ENCODE peak calls at places on chromosomes 5 and 9, in eight cellular contexts. One of them, this sample, is unnamed.

GRCh38 chr9:136789523-136789937 is 1.6 kb upstream of the TMEM141 start:
- DNase-seq in kidney epithelial cell: no peak
- DNase-seq in stimulated activated CD8-positive, alpha-beta memory T cell treated with anti-CD3 and anti-CD28 coated beads, Interleukin-15, amount 100 ng/mL, for 4 hours: no peak
- DNase-seq in stimulated activated naive CD4-positive, alpha-beta T cell: no peak
- DNase-seq in iris pigment epithelial cell: no peak
- DNase-seq in foreskin fibroblast: no peak
- DNase-seq in T-helper 1 cell: no peak
- DNase-seq in stimulated activated CD4-positive, alpha-beta T cell treated with anti-CD3 and anti-CD28 coated beads, Interleukin-1b, Interleukin-23, amount 100 ng/mL, for 1 hour: no peak
- DNase-seq in this sample: no peak

GRCh38 chr5:911601-912000 is 18.9 kb downstream of the TRIP13 start:
- DNase-seq in kidney epithelial cell: no peak
- DNase-seq in stimulated activated CD4-positive, alpha-beta T cell treated with anti-CD3 and anti-CD28 coated beads, Interleukin-1b, Interleukin-23, amount 100 ng/mL, for 1 hour: no peak
- DNase-seq in foreskin fibroblast: no peak
- DNase-seq in stimulated activated naive CD4-positive, alpha-beta T cell: no peak
- DNase-seq in iris pigment epithelial cell: peak
- DNase-seq in stimulated activated CD8-positive, alpha-beta memory T cell treated with anti-CD3 and anti-CD28 coated beads, Interleukin-15, amount 100 ng/mL, for 4 hours: no peak
- DNase-seq in T-helper 1 cell: no peak
- DNase-seq in this sample: no peak

GRCh38 chr9:96435345-96435744 is 14.6 kb upstream of the HABP4 start:
- DNase-seq in stimulated activated naive CD4-positive, alpha-beta T cell: no peak
- DNase-seq in kidney epithelial cell: no peak
- DNase-seq in stimulated activated CD8-positive, alpha-beta memory T cell treated with anti-CD3 and anti-CD28 coated beads, Interleukin-15, amount 100 ng/mL, for 4 hours: no peak
- DNase-seq in foreskin fibroblast: no peak
- DNase-seq in stimulated activated CD4-positive, alpha-beta T cell treated with anti-CD3 and anti-CD28 coated beads, Interleukin-1b, Interleukin-23, amount 100 ng/mL, for 1 hour: no peak
- DNase-seq in T-helper 1 cell: no peak
- DNase-seq in iris pigment epithelial cell: no peak
- DNase-seq in this sample: no peak

GRCh38 chr9:29332789-29333188 is 1759.5 kb upstream of the C9orf72 start:
- DNase-seq in foreskin fibroblast: peak
- DNase-seq in stimulated activated CD8-positive, alpha-beta memory T cell treated with anti-CD3 and anti-CD28 coated beads, Interleukin-15, amount 100 ng/mL, for 4 hours: no peak
- DNase-seq in stimulated activated CD4-positive, alpha-beta T cell treated with anti-CD3 and anti-CD28 coated beads, Interleukin-1b, Interleukin-23, amount 100 ng/mL, for 1 hour: no peak
- DNase-seq in T-helper 1 cell: no peak
- DNase-seq in stimulated activated naive CD4-positive, alpha-beta T cell: no peak
- DNase-seq in iris pigment epithelial cell: peak
- DNase-seq in kidney epithelial cell: peak
- DNase-seq in this sample: no peak

GRCh38 chr9:105676351-105676923 is 14.2 kb downstream of the TAL2 start:
- DNase-seq in stimulated activated naive CD4-positive, alpha-beta T cell: no peak
- DNase-seq in stimulated activated CD8-positive, alpha-beta memory T cell treated with anti-CD3 and anti-CD28 coated beads, Interleukin-15, amount 100 ng/mL, for 4 hours: no peak
- DNase-seq in kidney epithelial cell: no peak
- DNase-seq in stimulated activated CD4-positive, alpha-beta T cell treated with anti-CD3 and anti-CD28 coated beads, Interleukin-1b, Interleukin-23, amount 100 ng/mL, for 1 hour: no peak
- DNase-seq in T-helper 1 cell: no peak
- DNase-seq in iris pigment epithelial cell: no peak
- DNase-seq in foreskin fibroblast: no peak
- DNase-seq in this sample: no peak

GRCh38 chr9:71144495-71144894 is 23.1 kb upstream of the TRPM3 start:
- DNase-seq in stimulated activated naive CD4-positive, alpha-beta T cell: no peak
- DNase-seq in kidney epithelial cell: no peak
- DNase-seq in T-helper 1 cell: no peak
- DNase-seq in stimulated activated CD4-positive, alpha-beta T cell treated with anti-CD3 and anti-CD28 coated beads, Interleukin-1b, Interleukin-23, amount 100 ng/mL, for 1 hour: no peak
- DNase-seq in iris pigment epithelial cell: no peak
- DNase-seq in stimulated activated CD8-positive, alpha-beta memory T cell treated with anti-CD3 and anti-CD28 coated beads, Interleukin-15, amount 100 ng/mL, for 4 hours: no peak
- DNase-seq in foreskin fibroblast: no peak
- DNase-seq in this sample: no peak

GRCh38 chr5:6714221-6715041 is 1.2 kb downstream of the TENT4A start:
- DNase-seq in kidney epithelial cell: no peak
- DNase-seq in stimulated activated CD8-positive, alpha-beta memory T cell treated with anti-CD3 and anti-CD28 coated beads, Interleukin-15, amount 100 ng/mL, for 4 hours: no peak
- DNase-seq in T-helper 1 cell: no peak
- DNase-seq in stimulated activated naive CD4-positive, alpha-beta T cell: peak
- DNase-seq in foreskin fibroblast: peak
- DNase-seq in stimulated activated CD4-positive, alpha-beta T cell treated with anti-CD3 and anti-CD28 coated beads, Interleukin-1b, Interleukin-23, amount 100 ng/mL, for 1 hour: no peak
- DNase-seq in iris pigment epithelial cell: no peak
- DNase-seq in this sample: no peak

GRCh38 chr5:40717281-40717680 is 37.6 kb downstream of the PTGER4 start:
- DNase-seq in stimulated activated CD4-positive, alpha-beta T cell treated with anti-CD3 and anti-CD28 coated beads, Interleukin-1b, Interleukin-23, amount 100 ng/mL, for 1 hour: no peak
- DNase-seq in T-helper 1 cell: no peak
- DNase-seq in iris pigment epithelial cell: peak
- DNase-seq in kidney epithelial cell: no peak
- DNase-seq in stimulated activated naive CD4-positive, alpha-beta T cell: no peak
- DNase-seq in foreskin fibroblast: peak
- DNase-seq in stimulated activated CD8-positive, alpha-beta memory T cell treated with anti-CD3 and anti-CD28 coated beads, Interleukin-15, amount 100 ng/mL, for 4 hours: no peak
- DNase-seq in this sample: no peak

GRCh38 chr9:122923947-122924346 is 7.4 kb downstream of the ZBTB26 start:
- DNase-seq in T-helper 1 cell: no peak
- DNase-seq in foreskin fibroblast: no peak
- DNase-seq in iris pigment epithelial cell: no peak
- DNase-seq in kidney epithelial cell: no peak
- DNase-seq in stimulated activated CD4-positive, alpha-beta T cell treated with anti-CD3 and anti-CD28 coated beads, Interleukin-1b, Interleukin-23, amount 100 ng/mL, for 1 hour: no peak
- DNase-seq in stimulated activated naive CD4-positive, alpha-beta T cell: no peak
- DNase-seq in stimulated activated CD8-positive, alpha-beta memory T cell treated with anti-CD3 and anti-CD28 coated beads, Interleukin-15, amount 100 ng/mL, for 4 hours: no peak
- DNase-seq in this sample: no peak

GRCh38 chr5:54360089-54360488 is 49.7 kb upstream of the ARL15 start:
- DNase-seq in kidney epithelial cell: peak
- DNase-seq in T-helper 1 cell: no peak
- DNase-seq in stimulated activated CD8-positive, alpha-beta memory T cell treated with anti-CD3 and anti-CD28 coated beads, Interleukin-15, amount 100 ng/mL, for 4 hours: no peak
- DNase-seq in foreskin fibroblast: peak
- DNase-seq in iris pigment epithelial cell: peak
- DNase-seq in stimulated activated naive CD4-positive, alpha-beta T cell: no peak
- DNase-seq in stimulated activated CD4-positive, alpha-beta T cell treated with anti-CD3 and anti-CD28 coated beads, Interleukin-1b, Interleukin-23, amount 100 ng/mL, for 1 hour: no peak
- DNase-seq in this sample: no peak

GRCh38 chr5:3888290-3888689 is 292.7 kb downstream of the IRX1 start:
- DNase-seq in iris pigment epithelial cell: no peak
- DNase-seq in T-helper 1 cell: no peak
- DNase-seq in kidney epithelial cell: no peak
- DNase-seq in stimulated activated CD4-positive, alpha-beta T cell treated with anti-CD3 and anti-CD28 coated beads, Interleukin-1b, Interleukin-23, amount 100 ng/mL, for 1 hour: no peak
- DNase-seq in stimulated activated CD8-positive, alpha-beta memory T cell treated with anti-CD3 and anti-CD28 coated beads, Interleukin-15, amount 100 ng/mL, for 4 hours: no peak
- DNase-seq in foreskin fibroblast: no peak
- DNase-seq in stimulated activated naive CD4-positive, alpha-beta T cell: no peak
- DNase-seq in this sample: no peak

GRCh38 chr5:171688696-171689495 is 96.7 kb upstream of the SMIM23 start:
- DNase-seq in iris pigment epithelial cell: no peak
- DNase-seq in stimulated activated CD8-positive, alpha-beta memory T cell treated with anti-CD3 and anti-CD28 coated beads, Interleukin-15, amount 100 ng/mL, for 4 hours: no peak
- DNase-seq in T-helper 1 cell: no peak
- DNase-seq in stimulated activated naive CD4-positive, alpha-beta T cell: no peak
- DNase-seq in stimulated activated CD4-positive, alpha-beta T cell treated with anti-CD3 and anti-CD28 coated beads, Interleukin-1b, Interleukin-23, amount 100 ng/mL, for 1 hour: no peak
- DNase-seq in foreskin fibroblast: no peak
- DNase-seq in kidney epithelial cell: no peak
- DNase-seq in this sample: no peak

GRCh38 chr9:137301086-137301947 is 754 bp downstream of the NRARP start:
- DNase-seq in kidney epithelial cell: no peak
- DNase-seq in iris pigment epithelial cell: peak
- DNase-seq in T-helper 1 cell: no peak
- DNase-seq in stimulated activated CD8-positive, alpha-beta memory T cell treated with anti-CD3 and anti-CD28 coated beads, Interleukin-15, amount 100 ng/mL, for 4 hours: no peak
- DNase-seq in stimulated activated CD4-positive, alpha-beta T cell treated with anti-CD3 and anti-CD28 coated beads, Interleukin-1b, Interleukin-23, amount 100 ng/mL, for 1 hour: no peak
- DNase-seq in stimulated activated naive CD4-positive, alpha-beta T cell: peak
- DNase-seq in foreskin fibroblast: peak
- DNase-seq in this sample: no peak

GRCh38 chr9:90044263-90044662 is 439.5 kb downstream of the GADD45G start:
- DNase-seq in stimulated activated CD8-positive, alpha-beta memory T cell treated with anti-CD3 and anti-CD28 coated beads, Interleukin-15, amount 100 ng/mL, for 4 hours: no peak
- DNase-seq in stimulated activated naive CD4-positive, alpha-beta T cell: no peak
- DNase-seq in T-helper 1 cell: no peak
- DNase-seq in iris pigment epithelial cell: no peak
- DNase-seq in stimulated activated CD4-positive, alpha-beta T cell treated with anti-CD3 and anti-CD28 coated beads, Interleukin-1b, Interleukin-23, amount 100 ng/mL, for 1 hour: no peak
- DNase-seq in foreskin fibroblast: no peak
- DNase-seq in kidney epithelial cell: no peak
- DNase-seq in this sample: no peak

GRCh38 chr9:128118971-128119665 is 8.4 kb downstream of the PTGES2 start:
- DNase-seq in T-helper 1 cell: no peak
- DNase-seq in foreskin fibroblast: no peak
- DNase-seq in iris pigment epithelial cell: no peak
- DNase-seq in kidney epithelial cell: no peak
- DNase-seq in stimulated activated CD8-positive, alpha-beta memory T cell treated with anti-CD3 and anti-CD28 coated beads, Interleukin-15, amount 100 ng/mL, for 4 hours: no peak
- DNase-seq in stimulated activated naive CD4-positive, alpha-beta T cell: no peak
- DNase-seq in stimulated activated CD4-positive, alpha-beta T cell treated with anti-CD3 and anti-CD28 coated beads, Interleukin-1b, Interleukin-23, amount 100 ng/mL, for 1 hour: no peak
- DNase-seq in this sample: no peak

GRCh38 chr9:134379774-134380431 is 53.6 kb downstream of the RXRA start:
- DNase-seq in foreskin fibroblast: no peak
- DNase-seq in kidney epithelial cell: no peak
- DNase-seq in iris pigment epithelial cell: peak
- DNase-seq in stimulated activated CD4-positive, alpha-beta T cell treated with anti-CD3 and anti-CD28 coated beads, Interleukin-1b, Interleukin-23, amount 100 ng/mL, for 1 hour: no peak
- DNase-seq in stimulated activated naive CD4-positive, alpha-beta T cell: no peak
- DNase-seq in T-helper 1 cell: no peak
- DNase-seq in stimulated activated CD8-positive, alpha-beta memory T cell treated with anti-CD3 and anti-CD28 coated beads, Interleukin-15, amount 100 ng/mL, for 4 hours: no peak
- DNase-seq in this sample: no peak

GRCh38 chr5:34639852-34640626 is 16.1 kb upstream of the RAI14 start:
- DNase-seq in foreskin fibroblast: peak
- DNase-seq in stimulated activated CD4-positive, alpha-beta T cell treated with anti-CD3 and anti-CD28 coated beads, Interleukin-1b, Interleukin-23, amount 100 ng/mL, for 1 hour: no peak
- DNase-seq in stimulated activated CD8-positive, alpha-beta memory T cell treated with anti-CD3 and anti-CD28 coated beads, Interleukin-15, amount 100 ng/mL, for 4 hours: no peak
- DNase-seq in stimulated activated naive CD4-positive, alpha-beta T cell: no peak
- DNase-seq in T-helper 1 cell: no peak
- DNase-seq in iris pigment epithelial cell: peak
- DNase-seq in kidney epithelial cell: no peak
- DNase-seq in this sample: no peak

GRCh38 chr9:27457445-27457844 is 66.6 kb upstream of the IFNK start:
- DNase-seq in stimulated activated naive CD4-positive, alpha-beta T cell: no peak
- DNase-seq in stimulated activated CD8-positive, alpha-beta memory T cell treated with anti-CD3 and anti-CD28 coated beads, Interleukin-15, amount 100 ng/mL, for 4 hours: no peak
- DNase-seq in foreskin fibroblast: no peak
- DNase-seq in stimulated activated CD4-positive, alpha-beta T cell treated with anti-CD3 and anti-CD28 coated beads, Interleukin-1b, Interleukin-23, amount 100 ng/mL, for 1 hour: no peak
- DNase-seq in iris pigment epithelial cell: no peak
- DNase-seq in T-helper 1 cell: no peak
- DNase-seq in kidney epithelial cell: no peak
- DNase-seq in this sample: no peak

GRCh38 chr9:106697799-106698591 is 165.0 kb upstream of the ZNF462 start:
- DNase-seq in T-helper 1 cell: no peak
- DNase-seq in iris pigment epithelial cell: peak
- DNase-seq in foreskin fibroblast: peak
- DNase-seq in kidney epithelial cell: peak
- DNase-seq in stimulated activated naive CD4-positive, alpha-beta T cell: no peak
- DNase-seq in stimulated activated CD4-positive, alpha-beta T cell treated with anti-CD3 and anti-CD28 coated beads, Interleukin-1b, Interleukin-23, amount 100 ng/mL, for 1 hour: no peak
- DNase-seq in stimulated activated CD8-positive, alpha-beta memory T cell treated with anti-CD3 and anti-CD28 coated beads, Interleukin-15, amount 100 ng/mL, for 4 hours: no peak
- DNase-seq in this sample: peak

GRCh38 chr9:13942695-13943094 is 371.2 kb downstream of the NFIB start:
- DNase-seq in T-helper 1 cell: peak
- DNase-seq in stimulated activated CD4-positive, alpha-beta T cell treated with anti-CD3 and anti-CD28 coated beads, Interleukin-1b, Interleukin-23, amount 100 ng/mL, for 1 hour: no peak
- DNase-seq in iris pigment epithelial cell: peak
- DNase-seq in kidney epithelial cell: peak
- DNase-seq in foreskin fibroblast: peak
- DNase-seq in stimulated activated naive CD4-positive, alpha-beta T cell: no peak
- DNase-seq in stimulated activated CD8-positive, alpha-beta memory T cell treated with anti-CD3 and anti-CD28 coated beads, Interleukin-15, amount 100 ng/mL, for 4 hours: no peak
- DNase-seq in this sample: no peak

GRCh38 chr9:126546036-126546435 is 67.7 kb upstream of the LMX1B start:
- DNase-seq in stimulated activated naive CD4-positive, alpha-beta T cell: no peak
- DNase-seq in stimulated activated CD4-positive, alpha-beta T cell treated with anti-CD3 and anti-CD28 coated beads, Interleukin-1b, Interleukin-23, amount 100 ng/mL, for 1 hour: no peak
- DNase-seq in kidney epithelial cell: no peak
- DNase-seq in T-helper 1 cell: no peak
- DNase-seq in foreskin fibroblast: no peak
- DNase-seq in iris pigment epithelial cell: no peak
- DNase-seq in stimulated activated CD8-positive, alpha-beta memory T cell treated with anti-CD3 and anti-CD28 coated beads, Interleukin-15, amount 100 ng/mL, for 4 hours: no peak
- DNase-seq in this sample: no peak

GRCh38 chr5:60945760-60946253 is 802 bp downstream of the NDUFAF2 start:
- DNase-seq in stimulated activated naive CD4-positive, alpha-beta T cell: peak
- DNase-seq in stimulated activated CD4-positive, alpha-beta T cell treated with anti-CD3 and anti-CD28 coated beads, Interleukin-1b, Interleukin-23, amount 100 ng/mL, for 1 hour: no peak
- DNase-seq in T-helper 1 cell: no peak
- DNase-seq in stimulated activated CD8-positive, alpha-beta memory T cell treated with anti-CD3 and anti-CD28 coated beads, Interleukin-15, amount 100 ng/mL, for 4 hours: no peak
- DNase-seq in iris pigment epithelial cell: peak
- DNase-seq in kidney epithelial cell: no peak
- DNase-seq in foreskin fibroblast: peak
- DNase-seq in this sample: peak

GRCh38 chr9:92147030-92147853 is 32.0 kb upstream of the SPTLC1 start:
- DNase-seq in T-helper 1 cell: peak
- DNase-seq in foreskin fibroblast: peak
- DNase-seq in stimulated activated CD8-positive, alpha-beta memory T cell treated with anti-CD3 and anti-CD28 coated beads, Interleukin-15, amount 100 ng/mL, for 4 hours: no peak
- DNase-seq in stimulated activated CD4-positive, alpha-beta T cell treated with anti-CD3 and anti-CD28 coated beads, Interleukin-1b, Interleukin-23, amount 100 ng/mL, for 1 hour: no peak
- DNase-seq in kidney epithelial cell: peak
- DNase-seq in iris pigment epithelial cell: peak
- DNase-seq in stimulated activated naive CD4-positive, alpha-beta T cell: no peak
- DNase-seq in this sample: no peak

GRCh38 chr5:56757077-56757476 is 58.3 kb upstream of the MAP3K1 start:
- DNase-seq in kidney epithelial cell: no peak
- DNase-seq in stimulated activated naive CD4-positive, alpha-beta T cell: no peak
- DNase-seq in T-helper 1 cell: no peak
- DNase-seq in foreskin fibroblast: peak
- DNase-seq in stimulated activated CD4-positive, alpha-beta T cell treated with anti-CD3 and anti-CD28 coated beads, Interleukin-1b, Interleukin-23, amount 100 ng/mL, for 1 hour: no peak
- DNase-seq in iris pigment epithelial cell: peak
- DNase-seq in stimulated activated CD8-positive, alpha-beta memory T cell treated with anti-CD3 and anti-CD28 coated beads, Interleukin-15, amount 100 ng/mL, for 4 hours: no peak
- DNase-seq in this sample: no peak

GRCh38 chr5:40271476-40271875 is 408.2 kb upstream of the PTGER4 start:
- DNase-seq in stimulated activated naive CD4-positive, alpha-beta T cell: no peak
- DNase-seq in foreskin fibroblast: no peak
- DNase-seq in kidney epithelial cell: no peak
- DNase-seq in stimulated activated CD8-positive, alpha-beta memory T cell treated with anti-CD3 and anti-CD28 coated beads, Interleukin-15, amount 100 ng/mL, for 4 hours: no peak
- DNase-seq in iris pigment epithelial cell: no peak
- DNase-seq in T-helper 1 cell: no peak
- DNase-seq in stimulated activated CD4-positive, alpha-beta T cell treated with anti-CD3 and anti-CD28 coated beads, Interleukin-1b, Interleukin-23, amount 100 ng/mL, for 1 hour: no peak
- DNase-seq in this sample: no peak

GRCh38 chr5:116645627-116646026 is 71.0 kb upstream of the SEMA6A start:
- DNase-seq in foreskin fibroblast: no peak
- DNase-seq in iris pigment epithelial cell: no peak
- DNase-seq in T-helper 1 cell: no peak
- DNase-seq in kidney epithelial cell: no peak
- DNase-seq in stimulated activated naive CD4-positive, alpha-beta T cell: no peak
- DNase-seq in stimulated activated CD8-positive, alpha-beta memory T cell treated with anti-CD3 and anti-CD28 coated beads, Interleukin-15, amount 100 ng/mL, for 4 hours: no peak
- DNase-seq in stimulated activated CD4-positive, alpha-beta T cell treated with anti-CD3 and anti-CD28 coated beads, Interleukin-1b, Interleukin-23, amount 100 ng/mL, for 1 hour: no peak
- DNase-seq in this sample: no peak

GRCh38 chr9:18666348-18666747 is 192.4 kb downstream of the ADAMTSL1 start:
- DNase-seq in kidney epithelial cell: no peak
- DNase-seq in stimulated activated naive CD4-positive, alpha-beta T cell: no peak
- DNase-seq in iris pigment epithelial cell: peak
- DNase-seq in stimulated activated CD8-positive, alpha-beta memory T cell treated with anti-CD3 and anti-CD28 coated beads, Interleukin-15, amount 100 ng/mL, for 4 hours: no peak
- DNase-seq in foreskin fibroblast: peak
- DNase-seq in T-helper 1 cell: no peak
- DNase-seq in stimulated activated CD4-positive, alpha-beta T cell treated with anti-CD3 and anti-CD28 coated beads, Interleukin-1b, Interleukin-23, amount 100 ng/mL, for 1 hour: no peak
- DNase-seq in this sample: no peak

GRCh38 chr5:43553381-43553780 is 3.5 kb downstream of the PAIP1 start:
- DNase-seq in stimulated activated CD4-positive, alpha-beta T cell treated with anti-CD3 and anti-CD28 coated beads, Interleukin-1b, Interleukin-23, amount 100 ng/mL, for 1 hour: no peak
- DNase-seq in iris pigment epithelial cell: peak
- DNase-seq in T-helper 1 cell: no peak
- DNase-seq in foreskin fibroblast: peak
- DNase-seq in kidney epithelial cell: no peak
- DNase-seq in stimulated activated naive CD4-positive, alpha-beta T cell: no peak
- DNase-seq in stimulated activated CD8-positive, alpha-beta memory T cell treated with anti-CD3 and anti-CD28 coated beads, Interleukin-15, amount 100 ng/mL, for 4 hours: no peak
- DNase-seq in this sample: no peak

GRCh38 chr9:79578891-79579290 is 7.1 kb downstream of the TLE4 start:
- DNase-seq in T-helper 1 cell: no peak
- DNase-seq in stimulated activated CD4-positive, alpha-beta T cell treated with anti-CD3 and anti-CD28 coated beads, Interleukin-1b, Interleukin-23, amount 100 ng/mL, for 1 hour: no peak
- DNase-seq in iris pigment epithelial cell: no peak
- DNase-seq in stimulated activated CD8-positive, alpha-beta memory T cell treated with anti-CD3 and anti-CD28 coated beads, Interleukin-15, amount 100 ng/mL, for 4 hours: no peak
- DNase-seq in kidney epithelial cell: no peak
- DNase-seq in stimulated activated naive CD4-positive, alpha-beta T cell: no peak
- DNase-seq in foreskin fibroblast: peak
- DNase-seq in this sample: no peak

GRCh38 chr9:130226112-130226511 is 39.4 kb upstream of the HMCN2 start:
- DNase-seq in iris pigment epithelial cell: no peak
- DNase-seq in kidney epithelial cell: no peak
- DNase-seq in foreskin fibroblast: no peak
- DNase-seq in stimulated activated CD8-positive, alpha-beta memory T cell treated with anti-CD3 and anti-CD28 coated beads, Interleukin-15, amount 100 ng/mL, for 4 hours: no peak
- DNase-seq in stimulated activated naive CD4-positive, alpha-beta T cell: no peak
- DNase-seq in T-helper 1 cell: no peak
- DNase-seq in stimulated activated CD4-positive, alpha-beta T cell treated with anti-CD3 and anti-CD28 coated beads, Interleukin-1b, Interleukin-23, amount 100 ng/mL, for 1 hour: no peak
- DNase-seq in this sample: no peak

GRCh38 chr9:133205996-133206931 is 2.8 kb downstream of the OBP2B start:
- DNase-seq in T-helper 1 cell: no peak
- DNase-seq in kidney epithelial cell: no peak
- DNase-seq in stimulated activated CD8-positive, alpha-beta memory T cell treated with anti-CD3 and anti-CD28 coated beads, Interleukin-15, amount 100 ng/mL, for 4 hours: no peak
- DNase-seq in stimulated activated CD4-positive, alpha-beta T cell treated with anti-CD3 and anti-CD28 coated beads, Interleukin-1b, Interleukin-23, amount 100 ng/mL, for 1 hour: no peak
- DNase-seq in foreskin fibroblast: no peak
- DNase-seq in stimulated activated naive CD4-positive, alpha-beta T cell: no peak
- DNase-seq in iris pigment epithelial cell: no peak
- DNase-seq in this sample: no peak

GRCh38 chr5:125607018-125607417 is 816.2 kb upstream of the GRAMD2B start:
- DNase-seq in iris pigment epithelial cell: peak
- DNase-seq in stimulated activated CD8-positive, alpha-beta memory T cell treated with anti-CD3 and anti-CD28 coated beads, Interleukin-15, amount 100 ng/mL, for 4 hours: no peak
- DNase-seq in kidney epithelial cell: no peak
- DNase-seq in T-helper 1 cell: no peak
- DNase-seq in stimulated activated naive CD4-positive, alpha-beta T cell: no peak
- DNase-seq in foreskin fibroblast: peak
- DNase-seq in stimulated activated CD4-positive, alpha-beta T cell treated with anti-CD3 and anti-CD28 coated beads, Interleukin-1b, Interleukin-23, amount 100 ng/mL, for 1 hour: no peak
- DNase-seq in this sample: no peak

GRCh38 chr9:78023003-78023741 is 8.4 kb downstream of the GNAQ start:
- DNase-seq in stimulated activated naive CD4-positive, alpha-beta T cell: peak
- DNase-seq in foreskin fibroblast: peak
- DNase-seq in kidney epithelial cell: peak
- DNase-seq in T-helper 1 cell: no peak
- DNase-seq in stimulated activated CD8-positive, alpha-beta memory T cell treated with anti-CD3 and anti-CD28 coated beads, Interleukin-15, amount 100 ng/mL, for 4 hours: no peak
- DNase-seq in iris pigment epithelial cell: peak
- DNase-seq in stimulated activated CD4-positive, alpha-beta T cell treated with anti-CD3 and anti-CD28 coated beads, Interleukin-1b, Interleukin-23, amount 100 ng/mL, for 1 hour: no peak
- DNase-seq in this sample: no peak

This sample was measured in coronary artery.